ENCODE peak calls at places on chromosomes 5 and 9, in four cellular contexts. V is H1, G is GM12878, L is K562. H is an unnamed sample.

GRCh38 chr9:82418334-82418733 is 429.8 kb downstream of the SPATA31D1 start:
- DNase-seq in V (no peak), G (no peak), L (no peak), H (no peak)

GRCh38 chr5:43729846-43730478 is 127.0 kb downstream of the NNT start:
- DNase-seq in V (no peak), G (no peak), L (no peak), H (peak)

GRCh38 chr5:37918420-37918819 is 78.6 kb upstream of the GDNF start:
- DNase-seq in V (no peak), G (no peak), L (no peak), H (no peak)

GRCh38 chr5:124663101-124663506 is 83.3 kb downstream of the ZNF608 start:
- DNase-seq in V (no peak), G (no peak), L (no peak), H (peak)

GRCh38 chr9:84990416-84990815 is 320.9 kb downstream of the NTRK2 start:
- DNase-seq in V (no peak), G (no peak), L (no peak), H (no peak)

GRCh38 chr5:96657068-96657467 is 5.1 kb upstream of the CAST start:
- DNase-seq in V (no peak), G (peak), L (peak), H (peak)

GRCh38 chr9:135960328-135961276 is 571 bp downstream of the UBAC1 start:
- DNase-seq in V (no peak), G (no peak), L (peak), H (no peak)

GRCh38 chr5:20572560-20572959 is 584.6 kb upstream of the CDH18 start:
- DNase-seq in V (no peak), G (no peak), L (no peak), H (no peak)

GRCh38 chr9:5838884-5839571 is 6.1 kb upstream of the ERMP1 start:
- DNase-seq in V (no peak), G (no peak), L (peak), H (peak)

GRCh38 chr9:21681641-21682040 is 120.8 kb upstream of the MTAP start:
- DNase-seq in V (no peak), G (no peak), L (no peak), H (no peak)

GRCh38 chr5:119968690-119969089 is 339.3 kb downstream of the FAM170A start:
- DNase-seq in V (no peak), G (no peak), L (no peak), H (no peak)

GRCh38 chr5:73892806-73893205 is 266.8 kb downstream of the ARHGEF28 start:
- DNase-seq in V (no peak), G (no peak), L (no peak), H (no peak)

GRCh38 chr5:173016069-173016455 is 32.5 kb downstream of the ATP6V0E1 start:
- DNase-seq in V (no peak), G (no peak), L (no peak), H (no peak)

GRCh38 chr5:158013939-158014338 is 155.0 kb upstream of the CLINT1 start:
- DNase-seq in V (no peak), G (no peak), L (no peak), H (peak)

GRCh38 chr5:122493091-122493775 is 181.2 kb downstream of the SNCAIP start:
- DNase-seq in V (no peak), G (no peak), L (no peak), H (no peak)

GRCh38 chr5:107040907-107041306 is 629.8 kb downstream of the EFNA5 start:
- DNase-seq in V (no peak), G (no peak), L (no peak), H (no peak)

GRCh38 chr5:78720997-78721396 is 72.4 kb upstream of the LHFPL2 start:
- DNase-seq in V (no peak), G (no peak), L (no peak), H (no peak)

GRCh38 chr9:108953983-108954574 is 19.9 kb downstream of the ABITRAM start:
- DNase-seq in V (no peak), G (no peak), L (peak), H (peak)
- TF ChIP-seq BRCA1 in V (no peak), G (no peak), L (no peak), H (no peak)

GRCh38 chr9:129138476-129139232 is 27.4 kb downstream of the PTPA start:
- DNase-seq in V (no peak), G (no peak), L (no peak), H (no peak)
- TF ChIP-seq BRCA1 in V (no peak), G (no peak), L (no peak), H (no peak)

GRCh38 chr9:94806307-94806893 is 79.9 kb downstream of the AOPEP start:
- DNase-seq in V (no peak), G (peak), L (no peak), H (no peak)
- TF ChIP-seq BRCA1 in V (no peak), G (no peak), L (no peak), H (no peak)

GRCh38 chr5:140041099-140041491 is 2.0 kb downstream of the NRG2 start:
- DNase-seq in V (no peak), G (no peak), L (no peak), H (no peak)

GRCh38 chr5:140043508-140043872 is 391 bp upstream of the NRG2 start:
- DNase-seq in V (peak), G (no peak), L (peak), H (no peak)

GRCh38 chr5:140044041-140044440 is 942 bp upstream of the NRG2 start:
- DNase-seq in V (no peak), G (no peak), L (no peak), H (no peak)

GRCh38 chr5:140041492-140042421 is 1.3 kb downstream of the NRG2 start:
- DNase-seq in V (no peak), G (peak), L (no peak), H (no peak)

DNA sequence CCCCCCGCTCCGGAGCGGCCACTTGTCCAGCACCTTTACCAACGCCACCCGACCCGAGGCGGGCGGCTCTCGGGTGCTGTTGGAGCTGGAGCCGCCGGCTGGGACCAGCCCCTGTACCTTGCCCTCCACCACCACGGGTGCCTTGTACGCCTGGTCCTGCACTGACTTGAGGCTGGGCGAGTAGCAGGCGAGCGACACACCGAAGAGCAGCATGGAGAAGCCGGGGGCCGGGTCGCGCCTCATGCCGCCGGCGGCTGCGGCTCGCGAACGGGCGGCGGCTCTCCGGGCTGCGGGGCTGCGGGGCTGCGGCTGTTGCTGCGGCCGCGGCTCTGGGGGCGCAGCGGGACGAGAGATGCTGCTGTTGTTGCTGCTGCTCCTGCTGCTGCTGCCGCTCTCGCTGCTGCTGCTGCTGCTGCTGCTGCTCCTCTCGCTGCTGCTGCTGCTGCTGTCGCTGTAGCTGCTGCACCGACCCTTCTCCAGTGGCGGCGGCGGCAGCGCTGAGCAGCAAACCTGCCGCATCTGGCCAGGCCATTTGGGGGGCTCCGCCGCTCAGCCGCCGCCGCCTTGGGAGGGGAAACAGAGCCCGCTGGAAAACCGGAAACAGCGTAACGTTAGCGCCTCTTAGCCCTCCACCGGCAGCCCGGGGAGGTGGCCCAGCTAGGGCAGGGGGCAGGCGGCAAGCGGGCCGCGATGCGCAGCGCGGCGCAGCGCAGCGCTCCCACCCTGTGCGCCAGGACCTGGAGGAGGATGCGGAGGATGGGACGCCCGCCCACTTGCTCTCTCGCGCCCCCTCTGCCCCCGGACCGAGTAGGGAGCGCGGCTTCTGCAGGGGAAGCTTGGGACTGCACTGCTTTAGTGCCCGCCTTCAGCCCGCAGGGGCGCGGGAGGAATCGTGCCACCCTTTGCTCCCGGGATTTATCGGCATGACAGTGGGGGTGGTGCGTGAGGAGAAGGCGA is at the start of gene NRG2:
- DNase-seq in V (peak), G (no peak), L (peak), H (peak)
- TF ChIP-seq BRCA1 in V (no peak), G (no peak), L (no peak), H (no peak)

DNA sequence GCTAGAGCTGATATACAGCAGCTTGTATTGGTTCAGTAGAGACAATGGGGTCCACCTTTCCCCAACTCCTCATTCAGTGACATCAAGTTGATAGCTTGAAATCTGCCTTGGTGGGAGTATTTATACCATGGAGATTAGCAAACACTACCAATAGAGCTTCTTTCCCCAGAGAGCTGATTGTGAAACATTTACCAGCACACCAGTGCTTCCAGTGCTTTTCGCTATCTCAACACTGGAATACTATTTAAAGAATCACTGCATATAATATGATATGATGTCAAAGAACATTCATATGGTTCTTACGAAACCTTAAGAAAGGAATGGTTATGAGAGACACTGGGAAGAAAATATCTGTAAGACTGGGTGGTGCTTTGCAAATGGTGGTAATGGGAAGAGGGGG is 21.8 kb upstream of the RNF145 start:
- DNase-seq in V (no peak), G (no peak), L (no peak), H (no peak)
- TF ChIP-seq BRCA1 in V (no peak), G (no peak), L (no peak), H (no peak)

GRCh38 chr9:133050142-133050541 is 11.6 kb upstream of the CEL start:
- DNase-seq in V (no peak), G (no peak), L (no peak), H (no peak)
- TF ChIP-seq BRCA1 in V (no peak), G (no peak), L (no peak), H (no peak)

GRCh38 chr9:105172393-105172792 is 72.1 kb upstream of the SLC44A1 start:
- DNase-seq in V (no peak), G (no peak), L (no peak), H (no peak)

GRCh38 chr9:105171076-105171475 is 73.4 kb upstream of the SLC44A1 start:
- DNase-seq in V (no peak), G (no peak), L (no peak), H (no peak)

GRCh38 chr9:105171589-105171988 is 72.9 kb upstream of the SLC44A1 start:
- DNase-seq in V (no peak), G (no peak), L (no peak), H (no peak)

GRCh38 chr9:105173306-105173705 is 71.1 kb upstream of the SLC44A1 start:
- DNase-seq in V (peak), G (no peak), L (no peak), H (no peak)

GRCh38 chr9:105168935-105169334 is 75.5 kb upstream of the SLC44A1 start:
- DNase-seq in V (no peak), G (no peak), L (no peak), H (no peak)
- TF ChIP-seq BRCA1 in V (no peak), G (no peak), L (no peak), H (no peak)

H was measured in HepG2.